ENCODE peak calls at places on chromosomes 3 and 15, in four cellular contexts. J is GM23338, F is K562, C is H1. X is an unnamed sample.
A peak's percentile ranks its signal among the peaks of the same experiment; 100 is the strongest.

GRCh38 chr3:191435981-191436380 is 25.0 kb upstream of the PYDC2 start:
- DNase-seq in J (no peak), F (no peak), C (no peak), X (no peak)

GRCh38 chr3:118641608-118642007 is 393.0 kb downstream of the IGSF11 start:
- DNase-seq in J (peak; percentile 94), F (no peak), C (peak; percentile 13), X (no peak)

GRCh38 chr3:169091196-169091595 is 572.3 kb downstream of the MECOM start:
- DNase-seq in J (no peak), F (no peak), C (no peak), X (no peak)

GRCh38 chr15:96416218-96416933 is 85.9 kb downstream of the NR2F2 start:
- DNase-seq in J (peak; percentile 74), F (no peak), C (no peak), X (no peak)

GRCh38 chr3:152229692-152230091 is 39.0 kb upstream of the MBNL1 start:
- DNase-seq in J (peak; percentile 11), F (no peak), C (no peak), X (no peak)

GRCh38 chr15:100439566-100439965 is 89.2 kb downstream of the CERS3 start:
- DNase-seq in J (no peak), F (no peak), C (no peak), X (no peak)

GRCh38 chr3:8329598-8329997 is 172.0 kb upstream of the LMCD1 start:
- DNase-seq in J (no peak), F (no peak), C (no peak), X (no peak)

GRCh38 chr15:75578206-75578947 is 738 bp downstream of the PTPN9 start:
- DNase-seq in J (peak; percentile 41), F (peak; percentile 71), C (no peak), X (no peak)

GRCh38 chr3:108089544-108089943 is 1.3 kb downstream of the CD47 start:
- DNase-seq in J (peak; percentile 10), F (no peak), C (no peak), X (no peak)

GRCh38 chr3:126200534-126200933 is 20.1 kb upstream of the ALDH1L1 start:
- DNase-seq in J (no peak), F (no peak), C (no peak), X (no peak)

GRCh38 chr15:88448991-88449461 is 18.2 kb downstream of the MRPL46 start:
- DNase-seq in J (no peak), F (no peak), C (no peak), X (no peak)

GRCh38 chr15:37907136-37907535 is 27.3 kb upstream of the TMCO5A start:
- DNase-seq in J (no peak), F (no peak), C (no peak), X (no peak)

GRCh38 chr3:126287536-126288181 is 69.5 kb downstream of the KLF15 start:
- DNase-seq in J (peak; percentile 88), F (no peak), C (peak; percentile 34), X (no peak)

GRCh38 chr15:69489101-69489571 is 36.5 kb downstream of the RPLP1 start:
- DNase-seq in J (no peak), F (no peak), C (no peak), X (no peak)

GRCh38 chr15:65778269-65778668 is 13.8 kb downstream of the DENND4A start:
- DNase-seq in J (no peak), F (peak; percentile 32), C (no peak), X (no peak)

GRCh38 chr3:29932662-29933316 is 651.9 kb downstream of the RBMS3 start:
- DNase-seq in J (no peak), F (no peak), C (no peak), X (no peak)

GRCh38 chr3:67037615-67038014 is 39.5 kb downstream of the KBTBD8 start:
- DNase-seq in J (no peak), F (no peak), C (no peak), X (no peak)

GRCh38 chr3:141271279-141272033 is 39.8 kb downstream of the PXYLP1 start:
- DNase-seq in J (no peak), F (no peak), C (no peak), X (no peak)

GRCh38 chr15:69410290-69410874 is 3.8 kb upstream of the KIF23 start:
- DNase-seq in J (peak; percentile 67), F (no peak), C (no peak), X (no peak)

GRCh38 chr3:49029563-49029884 is 326 bp upstream of the IMPDH2 start:
- DNase-seq in J (no peak), F (no peak), C (no peak), X (no peak)

GRCh38 chr15:88834211-88834812 is 31.1 kb downstream of the ACAN start:
- DNase-seq in J (peak; percentile 91), F (peak; percentile 59), C (peak; percentile 13), X (no peak)

GRCh38 chr3:179163503-179163902 is 15.3 kb downstream of the PIK3CA start:
- DNase-seq in J (no peak), F (no peak), C (no peak), X (no peak)

GRCh38 chr3:15791525-15791924 is 6.3 kb downstream of the ANKRD28 start:
- DNase-seq in J (no peak), F (no peak), C (no peak), X (no peak)

GRCh38 chr3:32816439-32817194 is 1.2 kb upstream of the TRIM71 start:
- DNase-seq in J (peak; percentile 97), F (no peak), C (peak; percentile 82), X (no peak)

GRCh38 chr3:135161425-135161824 is 366.4 kb downstream of the EPHB1 start:
- DNase-seq in J (peak; percentile 13), F (no peak), C (no peak), X (no peak)

GRCh38 chr3:168053115-168053514 is 42.6 kb downstream of the GOLIM4 start:
- DNase-seq in J (no peak), F (no peak), C (no peak), X (no peak)

GRCh38 chr15:96474274-96474673 is 143.8 kb downstream of the NR2F2 start:
- DNase-seq in J (no peak), F (no peak), C (no peak), X (peak; percentile 2)

GRCh38 chr3:27287052-27287451 is 82.1 kb downstream of the NEK10 start:
- DNase-seq in J (peak; percentile 62), F (no peak), C (no peak), X (no peak)

GRCh38 chr15:99480223-99480810 is 85.5 kb upstream of the MEF2A start:
- DNase-seq in J (no peak), F (no peak), C (no peak), X (no peak)

GRCh38 chr15:60993008-60993407 is 236.1 kb downstream of the RORA start:
- DNase-seq in J (no peak), F (no peak), C (no peak), X (no peak)

GRCh38 chr3:55203006-55203405 is 275.1 kb upstream of the LRTM1 start:
- DNase-seq in J (no peak), F (no peak), C (no peak), X (no peak)

GRCh38 chr15:88912500-88912921 is 668 bp downstream of the MFGE8 start:
- DNase-seq in J (peak; percentile 24), F (peak; percentile 46), C (no peak), X (no peak)

DNA sequence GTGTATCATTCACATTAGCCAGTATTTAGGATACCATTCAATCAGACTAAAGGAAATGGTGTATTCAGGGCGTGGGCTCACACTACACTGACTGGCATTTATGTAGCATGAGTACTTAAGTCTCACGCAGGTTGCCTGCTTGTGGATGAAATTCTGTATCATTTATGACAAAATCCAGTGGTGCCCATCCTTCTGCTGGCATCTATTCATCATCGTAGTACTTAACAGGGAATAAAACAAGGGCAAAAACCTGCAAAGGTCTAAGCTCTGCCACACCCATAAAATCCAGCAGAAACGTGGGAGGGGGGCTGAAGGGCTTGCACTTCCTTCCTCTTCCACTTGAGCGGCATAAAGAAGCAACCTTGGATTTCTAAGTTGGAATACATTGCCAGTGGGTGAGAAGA is 2.7 kb downstream of the GAP43 start:
- DNase-seq in J (peak; percentile 46), F (no peak), C (no peak), X (no peak)
- TF ChIP-seq POLR2AphosphoS5 in J (no peak), F (no peak), C (no peak), X (no peak)

GRCh38 chr3:57226156-57226555 is 1.4 kb upstream of the APPL1 start:
- DNase-seq in J (no peak), F (no peak), C (no peak), X (no peak)

GRCh38 chr3:57224856-57225255 is 2.7 kb upstream of the APPL1 start:
- DNase-seq in J (no peak), F (no peak), C (no peak), X (peak; percentile 35)

GRCh38 chr3:57227930-57228733 is 603 bp downstream of the APPL1 start:
- DNase-seq in J (peak; percentile 61), F (peak; percentile 8), C (no peak), X (no peak)

GRCh38 chr3:57228734-57229505 is 1.4 kb downstream of the APPL1 start:
- DNase-seq in J (no peak), F (no peak), C (no peak), X (no peak)

GRCh38 chr3:57227204-57227929 is at the start of gene APPL1:
- DNase-seq in J (peak; percentile 94), F (peak; percentile 93), C (peak; percentile 64), X (no peak)
- TF ChIP-seq EZH2 in J (no peak), F (no peak), C (no peak), X (no peak)

GRCh38 chr15:63907521-63907920 is 73.8 kb upstream of the HERC1 start:
- DNase-seq in J (no peak), F (no peak), C (no peak), X (no peak)

GRCh38 chr15:63906266-63906584 is 72.5 kb upstream of the HERC1 start:
- DNase-seq in J (no peak), F (no peak), C (no peak), X (no peak)

GRCh38 chr15:63904042-63904441 is 70.3 kb upstream of the HERC1 start:
- DNase-seq in J (no peak), F (no peak), C (no peak), X (no peak)

GRCh38 chr15:63905131-63905530 is 71.4 kb upstream of the HERC1 start:
- DNase-seq in J (no peak), F (no peak), C (no peak), X (no peak)

GRCh38 chr15:63905558-63906265 is 72.0 kb upstream of the HERC1 start:
- DNase-seq in J (no peak), F (no peak), C (no peak), X (no peak)
- TF ChIP-seq POLR2AphosphoS5 in J (no peak), F (no peak), C (no peak), X (no peak)

DNA sequence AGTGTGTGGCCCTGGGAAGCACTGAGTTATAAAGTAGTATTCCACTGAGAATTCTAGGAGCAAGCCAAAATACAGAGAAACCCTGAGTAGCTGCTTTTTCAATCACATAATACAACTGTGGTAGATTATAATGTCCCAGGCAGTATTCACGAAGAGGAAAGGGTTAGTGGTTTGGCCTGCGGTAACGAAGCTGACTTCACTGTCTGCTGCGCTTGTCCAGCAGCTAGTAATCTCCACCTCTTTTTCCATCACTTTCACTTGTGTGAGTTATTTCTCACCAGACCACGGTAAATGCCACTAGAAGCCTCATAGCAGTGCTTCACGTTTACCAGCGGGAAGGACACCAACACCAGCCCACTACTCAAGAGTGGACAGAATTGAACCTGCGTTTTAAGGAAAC is 34.3 kb downstream of the RPL39L start:
- DNase-seq in J (no peak), F (no peak), C (no peak), X (no peak)
- TF ChIP-seq EZH2 in J (no peak), F (no peak), C (no peak), X (no peak)